ENCODE peak calls at places on chromosomes 11 and 22, in nine cellular contexts. B is DMS153; Y is vagina; I is CD8-positive, alpha-beta T cell; Z is smooth muscle cell of the brain vasculature; T is RPMI8226; O is H54; A is ureter; L is iris pigment epithelial cell. V is an unnamed sample.

GRCh38 chr11:69250503-69251393 is 43.2 kb upstream of the MYEOV start:
- DNase-seq in B (no peak), Y (no peak), I (no peak), Z (no peak), T (no peak), O (no peak), A (no peak), L (no peak), V (no peak)

GRCh38 chr11:2525941-2526807 is 81.4 kb downstream of the KCNQ1 start:
- DNase-seq in B (peak; percentile 10), Y (no peak), I (no peak), Z (no peak), T (peak; percentile 65), O (no peak), A (peak; percentile 44), L (no peak), V (no peak)

GRCh38 chr22:44129614-44129976 is 51.1 kb upstream of the PARVG start:
- DNase-seq in B (peak; percentile 62), Y (no peak), I (no peak), Z (no peak), T (no peak), O (no peak), A (no peak), L (peak; percentile 18), V (no peak)

GRCh38 chr11:35967042-35967441 is 23.2 kb downstream of the LDLRAD3 start:
- DNase-seq in B (no peak), Y (no peak), I (no peak), Z (no peak), T (no peak), O (no peak), A (no peak), L (no peak), V (no peak)

GRCh38 chr11:29957406-29957805 is 59.4 kb downstream of the KCNA4 start:
- DNase-seq in B (no peak), Y (no peak), I (no peak), Z (no peak), T (no peak), O (no peak), A (no peak), L (no peak), V (no peak)

GRCh38 chr11:36953986-36954385 is 355.9 kb upstream of the RAG2 start:
- DNase-seq in B (no peak), Y (no peak), I (no peak), Z (no peak), T (no peak), O (no peak), A (no peak), L (peak; percentile 15), V (no peak)

GRCh38 chr22:43295660-43296059 is 47.5 kb downstream of the SCUBE1 start:
- DNase-seq in B (no peak), Y (no peak), I (no peak), Z (no peak), T (no peak), O (no peak), A (no peak), L (no peak), V (no peak)

GRCh38 chr11:127789887-127790286 is 789.3 kb upstream of the KIRREL3 start:
- DNase-seq in B (peak; percentile 70), Y (no peak), I (no peak), Z (no peak), T (peak; percentile 47), O (no peak), A (no peak), L (no peak), V (no peak)

GRCh38 chr11:105393326-105393725 is 216.5 kb upstream of the GRIA4 start:
- DNase-seq in B (no peak), Y (no peak), I (no peak), Z (no peak), T (no peak), O (no peak), A (no peak), L (no peak), V (no peak)

GRCh38 chr11:35260342-35260985 is 121.5 kb downstream of the CD44 start:
- DNase-seq in B (no peak), Y (no peak), I (no peak), Z (peak; percentile 41), T (no peak), O (no peak), A (no peak), L (peak; percentile 94), V (no peak)

GRCh38 chr11:66368484-66368883 is 3.1 kb downstream of the SLC29A2 start:
- DNase-seq in B (no peak), Y (no peak), I (no peak), Z (no peak), T (no peak), O (no peak), A (no peak), L (no peak), V (no peak)

GRCh38 chr11:118219696-118220095 is 5.1 kb downstream of the JAML start:
- DNase-seq in B (no peak), Y (no peak), I (no peak), Z (no peak), T (no peak), O (no peak), A (no peak), L (no peak), V (no peak)

GRCh38 chr11:65863889-65864757 is 3.9 kb downstream of the MUS81 start:
- DNase-seq in B (no peak), Y (no peak), I (no peak), Z (no peak), T (no peak), O (no peak), A (no peak), L (no peak), V (no peak)

GRCh38 chr11:70246196-70246595 is 24.3 kb upstream of the PPFIA1 start:
- DNase-seq in B (no peak), Y (no peak), I (no peak), Z (no peak), T (no peak), O (no peak), A (no peak), L (peak; percentile 46), V (no peak)

GRCh38 chr11:102527041-102527440 is 3.5 kb downstream of the MMP7 start:
- DNase-seq in B (no peak), Y (no peak), I (no peak), Z (no peak), T (no peak), O (no peak), A (no peak), L (no peak), V (no peak)

GRCh38 chr11:16001899-16002426 is 354.4 kb downstream of the SOX6 start:
- DNase-seq in B (peak; percentile 100), Y (no peak), I (no peak), Z (peak; percentile 49), T (peak; percentile 37), O (no peak), A (no peak), L (peak; percentile 83), V (no peak)

GRCh38 chr22:50622723-50623327 is 5.1 kb downstream of the ARSA start:
- DNase-seq in B (peak; percentile 91), Y (peak; percentile 89), I (no peak), Z (no peak), T (peak; percentile 79), O (no peak), A (no peak), L (no peak), V (no peak)

GRCh38 chr22:41075946-41076345 is 16.4 kb upstream of the EP300 start:
- DNase-seq in B (no peak), Y (no peak), I (no peak), Z (no peak), T (no peak), O (no peak), A (no peak), L (no peak), V (no peak)

GRCh38 chr11:79438631-79439429 is 2.0 kb downstream of the TENM4 start:
- DNase-seq in B (no peak), Y (no peak), I (no peak), Z (no peak), T (no peak), O (peak; percentile 53), A (no peak), L (peak; percentile 54), V (no peak)

GRCh38 chr11:14218728-14219127 is 140.3 kb downstream of the RRAS2 start:
- DNase-seq in B (no peak), Y (no peak), I (no peak), Z (no peak), T (no peak), O (no peak), A (no peak), L (no peak), V (no peak)

GRCh38 chr11:12020546-12020945 is 12.1 kb upstream of the DKK3 start:
- DNase-seq in B (no peak), Y (no peak), I (no peak), Z (no peak), T (no peak), O (no peak), A (no peak), L (no peak), V (no peak)

GRCh38 chr11:130592056-130592455 is 143.6 kb downstream of the ADAMTS15 start:
- DNase-seq in B (no peak), Y (no peak), I (no peak), Z (no peak), T (no peak), O (no peak), A (no peak), L (peak; percentile 39), V (no peak)

V was measured in activated CD4-positive, alpha-beta memory T cell treated with anti-CD3 and anti-CD28 coated beads, Interleukin-2, amount 10 ng/mL, durations not matched to agents 7 days and 5 days.